ENCODE peak calls at places on chromosomes 1 and 21, in six cellular contexts. J is astrocyte, H is stomach, I is esophagus muscularis mucosa, U is cardiac muscle cell, A is thyroid gland. M is an unnamed sample.

GRCh38 chr1:197526736-197527371 is 248.4 kb downstream of the DENND1B start:
- DNase-seq in J (peak), H (no peak), I (no peak), U (peak), A (no peak), M (peak)

GRCh38 chr1:237953238-237953637 is 62.5 kb upstream of the ZP4 start:
- DNase-seq in J (no peak), H (no peak), I (no peak), U (peak), A (no peak), M (no peak)

GRCh38 chr1:22024485-22025367 is 23.3 kb downstream of the CELA3A start:
- DNase-seq in J (peak), H (peak), I (peak), U (peak), A (peak), M (peak)

GRCh38 chr1:37763791-37764741 is 854 bp downstream of the EPHA10 start:
- DNase-seq in J (peak), H (no peak), I (no peak), U (peak), A (peak), M (peak)

GRCh38 chr1:117527566-117528102 is 78.2 kb upstream of the TENT5C start:
- DNase-seq in J (peak), H (no peak), I (no peak), U (no peak), A (no peak), M (no peak)

GRCh38 chr1:40039245-40039756 is 1.2 kb upstream of the CAP1 start:
- DNase-seq in J (no peak), H (no peak), I (no peak), U (peak), A (peak), M (no peak)

GRCh38 chr1:56573311-56573710 is 6.1 kb downstream of the PLPP3 start:
- DNase-seq in J (no peak), H (no peak), I (no peak), U (no peak), A (peak), M (no peak)

GRCh38 chr1:40024671-40025070 is 15.9 kb upstream of the CAP1 start:
- DNase-seq in J (no peak), H (no peak), I (no peak), U (no peak), A (no peak), M (no peak)

GRCh38 chr1:157073944-157074685 is 25.5 kb downstream of the ETV3L start:
- DNase-seq in J (peak), H (peak), I (peak), U (peak), A (peak), M (no peak)

GRCh38 chr1:93662481-93663190 is 19.0 kb downstream of the BCAR3 start:
- DNase-seq in J (peak), H (no peak), I (no peak), U (no peak), A (no peak), M (no peak)

GRCh38 chr1:209335090-209335692 is 248.3 kb upstream of the CAMK1G start:
- DNase-seq in J (no peak), H (peak), I (no peak), U (peak), A (peak), M (peak)

GRCh38 chr1:61956012-61956645 is 213.8 kb downstream of the PATJ start:
- DNase-seq in J (no peak), H (no peak), I (no peak), U (no peak), A (no peak), M (no peak)

GRCh38 chr1:184324972-184325371 is 61.9 kb upstream of the C1orf21 start:
- DNase-seq in J (no peak), H (no peak), I (no peak), U (no peak), A (no peak), M (no peak)

GRCh38 chr1:53559854-53560571 is 100.8 kb downstream of the DMRTB1 start:
- DNase-seq in J (no peak), H (no peak), I (no peak), U (no peak), A (no peak), M (no peak)

GRCh38 chr21:46390603-46391545 is 66.9 kb downstream of the PCNT start:
- DNase-seq in J (no peak), H (no peak), I (no peak), U (no peak), A (no peak), M (no peak)

GRCh38 chr1:173418107-173418985 is 58.8 kb upstream of the PRDX6 start:
- DNase-seq in J (peak), H (no peak), I (no peak), U (no peak), A (no peak), M (no peak)

GRCh38 chr1:23421343-23421742 is 3.2 kb downstream of the TCEA3 start:
- DNase-seq in J (no peak), H (no peak), I (no peak), U (no peak), A (no peak), M (no peak)

GRCh38 chr1:18644469-18645171 is 14.0 kb downstream of the PAX7 start:
- DNase-seq in J (no peak), H (no peak), I (no peak), U (no peak), A (no peak), M (no peak)

GRCh38 chr1:84995484-84996334 is 1.2 kb downstream of the MCOLN2 start:
- DNase-seq in J (no peak), H (no peak), I (no peak), U (no peak), A (no peak), M (no peak)

GRCh38 chr21:39367783-39368182 is 18.9 kb upstream of the HMGN1 start:
- DNase-seq in J (no peak), H (no peak), I (no peak), U (no peak), A (no peak), M (no peak)

GRCh38 chr1:196462101-196462500 is 146.1 kb downstream of the KCNT2 start:
- DNase-seq in J (no peak), H (no peak), I (no peak), U (no peak), A (no peak), M (no peak)

GRCh38 chr1:44536357-44536756 is 131.3 kb downstream of the RNF220 start:
- DNase-seq in J (no peak), H (no peak), I (no peak), U (no peak), A (no peak), M (no peak)

GRCh38 chr1:29687166-29687565 is 450.8 kb downstream of the PTPRU start:
- DNase-seq in J (no peak), H (no peak), I (no peak), U (no peak), A (no peak), M (no peak)

GRCh38 chr1:25695066-25695990 is 78.7 kb downstream of the MAN1C1 start:
- DNase-seq in J (peak), H (peak), I (peak), U (peak), A (peak), M (peak)

GRCh38 chr1:187862506-187862905 is 1033.8 kb downstream of the PLA2G4A start:
- DNase-seq in J (no peak), H (no peak), I (no peak), U (no peak), A (no peak), M (peak)

GRCh38 chr1:196689001-196689400 is 37.2 kb downstream of the CFH start:
- DNase-seq in J (no peak), H (no peak), I (no peak), U (no peak), A (no peak), M (no peak)

GRCh38 chr1:182198006-182198605 is 136.6 kb upstream of the ZNF648 start:
- DNase-seq in J (no peak), H (no peak), I (no peak), U (no peak), A (no peak), M (no peak)

GRCh38 chr1:41400235-41400634 is 39.0 kb downstream of the FOXO6 start:
- DNase-seq in J (no peak), H (peak), I (no peak), U (no peak), A (peak), M (no peak)

GRCh38 chr1:31811605-31812004 is 4.2 kb downstream of the SPOCD1 start:
- DNase-seq in J (peak), H (no peak), I (no peak), U (peak), A (no peak), M (no peak)

GRCh38 chr1:51473716-51474115 is 45.4 kb downstream of the EPS15 start:
- DNase-seq in J (no peak), H (no peak), I (no peak), U (no peak), A (no peak), M (no peak)

GRCh38 chr1:164803366-164803765 is 244.4 kb downstream of the PBX1 start:
- DNase-seq in J (peak), H (no peak), I (no peak), U (no peak), A (no peak), M (no peak)

DNA sequence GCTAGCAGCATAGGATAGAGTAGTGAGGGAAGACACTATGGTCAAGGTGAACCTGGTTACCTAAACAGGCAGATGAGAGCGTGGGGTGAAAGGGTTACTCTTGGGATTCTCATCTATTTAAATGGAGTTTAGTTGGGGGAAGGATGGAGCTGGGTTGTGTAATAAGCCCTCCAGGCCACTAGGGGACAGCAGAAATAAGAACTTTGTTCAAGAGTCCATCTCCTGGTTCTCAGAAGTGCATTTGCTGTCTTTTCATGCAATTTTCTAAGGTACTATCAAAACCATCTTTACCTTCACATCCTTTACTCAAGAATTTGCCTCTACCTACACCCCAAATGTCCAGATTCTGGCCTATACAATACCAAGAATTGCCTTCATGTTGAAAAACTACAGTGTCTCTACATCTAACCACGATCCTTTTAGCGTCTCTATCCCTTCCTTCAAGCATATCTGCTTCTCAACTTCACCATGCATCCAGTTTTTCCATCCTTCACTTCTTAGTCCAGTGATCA is 28.0 kb downstream of the SLAMF1 start:
- DNase-seq in J (no peak), H (no peak), I (peak), U (no peak), A (no peak), M (no peak)
- TF ChIP-seq CTCF in J (peak), H (no peak), I (peak), U (peak), A (peak), M (peak)

DNA sequence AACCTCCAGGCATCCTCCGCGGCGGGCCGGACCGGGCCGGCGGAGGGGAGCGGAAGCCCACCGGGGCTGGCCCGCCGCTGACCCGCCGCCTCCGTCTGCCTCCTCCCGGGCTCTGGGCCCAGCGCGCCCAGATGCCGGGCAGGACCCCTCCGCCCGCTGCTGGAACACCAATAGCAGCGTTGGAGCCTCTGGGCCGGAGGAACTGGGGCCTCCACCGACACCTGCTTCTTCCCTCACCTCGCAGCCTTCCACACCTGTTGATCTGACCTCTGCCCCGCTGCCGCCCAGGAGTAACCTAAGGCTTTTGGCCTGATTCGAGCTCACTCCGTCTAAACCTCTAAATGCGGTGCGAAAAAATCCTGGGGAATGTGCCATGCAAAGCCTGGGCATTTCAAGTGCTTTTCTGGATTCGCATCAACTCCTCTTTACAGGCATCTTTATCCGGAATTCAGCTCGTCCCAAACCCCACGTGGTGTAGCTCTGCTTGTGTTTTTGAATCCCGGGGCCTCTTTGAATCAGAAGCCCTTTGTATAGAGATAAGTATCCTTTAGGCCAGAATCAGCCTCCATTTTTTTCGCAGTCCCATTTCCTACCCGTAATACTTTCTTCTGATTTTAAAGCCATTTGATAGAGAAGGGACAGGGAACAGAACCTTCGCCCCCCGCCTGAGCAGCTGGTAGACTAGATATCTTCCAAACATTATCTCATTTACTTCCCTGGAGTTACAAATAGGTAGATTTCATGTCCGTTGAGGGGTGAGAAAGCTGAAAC is 680 bp upstream of the CNN3 start:
- DNase-seq in J (peak), H (no peak), I (no peak), U (peak), A (peak), M (no peak)
- H3K27ac ChIP-seq in J (peak), H (peak), I (peak), U (peak), A (peak), M (peak)

GRCh38 chr21:44972301-44972814 is 32.5 kb downstream of the SLX9 start:
- DNase-seq in J (no peak), H (no peak), I (no peak), U (no peak), A (no peak), M (no peak)
- TF ChIP-seq CTCF in J (no peak), H (no peak), I (no peak), U (no peak), A (no peak), M (no peak)

DNA sequence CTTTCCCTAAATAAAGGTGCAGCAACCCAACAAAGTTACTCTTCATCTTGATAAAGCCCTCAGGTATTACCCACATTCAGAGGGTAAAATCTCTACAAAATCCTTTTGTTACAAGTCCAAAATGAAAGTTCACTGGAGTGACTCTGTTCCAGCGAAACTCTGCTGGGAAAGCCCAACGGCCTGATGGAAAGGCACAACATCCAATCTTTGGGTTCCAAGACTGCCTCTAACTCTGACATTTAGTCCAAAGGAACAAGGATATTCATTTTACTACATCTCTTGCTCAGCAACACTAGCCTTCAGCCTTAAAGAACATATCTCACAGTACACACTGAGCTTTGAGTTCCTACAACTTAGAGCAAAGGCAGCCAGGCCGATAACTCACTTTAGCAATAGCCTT is 42.1 kb downstream of the TGFBR3 start:
- DNase-seq in J (no peak), H (no peak), I (no peak), U (no peak), A (no peak), M (no peak)
- H3K27ac ChIP-seq in J (no peak), H (peak), I (peak), U (no peak), A (peak), M (no peak)

GRCh38 chr21:16570856-16571255 is 841.1 kb downstream of the USP25 start:
- DNase-seq in J (peak), H (no peak), I (no peak), U (no peak), A (no peak), M (no peak)

GRCh38 chr21:16571594-16571993 is 841.8 kb downstream of the USP25 start:
- DNase-seq in J (peak), H (no peak), I (no peak), U (no peak), A (no peak), M (no peak)

GRCh38 chr21:16570196-16570595 is 840.4 kb downstream of the USP25 start:
- DNase-seq in J (peak), H (no peak), I (no peak), U (no peak), A (no peak), M (no peak)

GRCh38 chr21:16572032-16572431 is 842.2 kb downstream of the USP25 start:
- DNase-seq in J (peak), H (no peak), I (no peak), U (no peak), A (no peak), M (no peak)

DNA sequence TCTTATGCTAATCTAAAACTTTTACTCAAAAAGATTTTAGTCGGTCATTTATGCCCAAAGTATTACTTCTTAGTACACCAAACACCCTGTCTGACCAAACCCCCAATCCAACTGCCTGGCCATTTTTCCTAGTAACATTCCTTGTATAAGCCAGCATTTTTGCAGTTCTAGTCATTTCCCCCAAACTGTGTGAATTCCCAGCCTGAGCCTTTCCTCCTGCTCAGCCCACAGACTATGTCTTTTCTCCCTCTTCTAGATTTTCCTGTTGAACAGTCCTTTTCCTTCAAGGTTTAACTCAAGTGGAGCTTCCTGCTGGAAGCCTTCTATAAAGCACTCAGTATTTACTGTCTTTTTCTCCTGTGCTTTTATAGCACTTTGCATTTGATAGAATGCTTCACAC is 843.8 kb downstream of the USP25 start:
- DNase-seq in J (peak), H (no peak), I (no peak), U (no peak), A (no peak), M (no peak)
- TF ChIP-seq CTCF in J (no peak), H (no peak), I (no peak), U (no peak), A (no peak), M (no peak)

GRCh38 chr1:211688421-211688820 is 13.0 kb upstream of the NEK2 start:
- DNase-seq in J (no peak), H (no peak), I (no peak), U (no peak), A (no peak), M (no peak)

GRCh38 chr1:211684791-211685190 is 9.4 kb upstream of the NEK2 start:
- DNase-seq in J (no peak), H (no peak), I (peak), U (no peak), A (no peak), M (no peak)

GRCh38 chr1:211685823-211686222 is 10.4 kb upstream of the NEK2 start:
- DNase-seq in J (no peak), H (no peak), I (peak), U (no peak), A (no peak), M (no peak)

GRCh38 chr1:211684331-211684730 is 8.9 kb upstream of the NEK2 start:
- DNase-seq in J (no peak), H (no peak), I (peak), U (no peak), A (no peak), M (no peak)

DNA sequence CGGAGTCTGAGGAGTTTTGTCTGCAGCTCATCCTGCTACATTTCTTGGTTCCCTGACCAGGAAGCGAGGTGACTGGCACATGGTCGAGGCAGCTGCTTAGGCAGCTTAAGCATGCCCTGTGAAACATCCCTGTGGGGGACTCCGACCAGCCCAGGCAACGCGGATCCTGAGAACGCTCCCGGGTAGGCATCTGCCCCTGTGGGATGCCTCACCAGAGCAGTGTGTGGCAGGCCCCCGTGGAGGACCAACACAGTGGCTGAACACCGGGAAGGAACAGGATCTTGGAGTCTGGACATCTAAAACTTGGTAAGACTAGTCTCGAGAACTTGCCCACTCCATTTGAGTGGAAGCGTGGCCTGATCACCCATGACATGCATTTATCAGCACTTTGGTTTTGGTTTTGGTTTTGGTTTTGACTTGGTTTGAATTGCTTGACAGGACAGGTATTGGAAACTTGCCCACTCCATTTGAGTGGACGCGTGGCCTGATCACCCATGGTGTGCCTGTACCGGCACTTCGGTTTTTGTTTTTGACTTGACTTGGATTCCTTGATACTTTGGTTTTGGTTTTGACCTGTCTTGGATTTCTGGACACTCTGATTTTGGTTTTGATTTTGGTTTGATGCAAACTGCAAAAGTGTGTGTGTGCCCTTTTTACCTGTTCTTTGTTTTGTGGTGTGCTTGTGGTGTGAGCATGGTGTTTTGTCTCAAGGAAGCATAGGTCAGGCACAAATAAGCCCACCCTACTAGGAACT is 12.2 kb upstream of the NEK2 start:
- DNase-seq in J (no peak), H (no peak), I (peak), U (no peak), A (peak), M (no peak)
- H3K27ac ChIP-seq in J (no peak), H (no peak), I (no peak), U (no peak), A (no peak), M (no peak)

DNA sequence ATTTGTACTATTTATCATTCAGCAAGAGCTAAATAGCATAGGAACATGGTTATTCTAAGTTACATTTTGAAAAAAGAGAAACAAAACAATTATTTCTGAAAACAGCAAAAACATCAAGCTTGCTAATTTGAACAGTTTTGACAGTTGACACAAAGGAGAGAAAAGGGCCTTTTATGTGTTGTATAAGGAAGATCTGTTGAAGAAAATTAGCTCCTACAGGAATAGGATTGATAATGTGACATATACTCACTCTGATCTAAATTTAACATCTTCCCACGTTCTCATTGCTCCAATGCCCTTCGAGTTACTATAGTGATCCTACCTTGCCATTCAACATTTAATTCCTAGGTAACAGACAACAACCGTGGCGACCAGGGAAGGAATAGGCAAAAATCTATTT is 61.4 kb upstream of the BTG3 start:
- DNase-seq in J (no peak), H (no peak), I (no peak), U (no peak), A (no peak), M (no peak)
- TF ChIP-seq CTCF in J (no peak), H (no peak), I (no peak), U (no peak), A (no peak), M (no peak)

GRCh38 chr1:211326140-211326527 is 499 bp upstream of the TRAF5 start:
- DNase-seq in J (no peak), H (no peak), I (no peak), U (no peak), A (no peak), M (no peak)
- H3K27ac ChIP-seq in J (no peak), H (peak), I (peak), U (no peak), A (no peak), M (peak)